ENCODE peak calls at places on chromosome 21, in four cellular contexts. A, G, K and R are unnamed samples.
A peak's percentile ranks its signal among the peaks of the same experiment; 100 is the strongest.

GRCh38 chr21:29221259-29221744 is 77.4 kb upstream of the BACH1 start:
- DNase-seq in A (no peak), G (no peak), K (no peak), R (no peak)

GRCh38 chr21:33419538-33420123 is 16.4 kb downstream of the IFNGR2 start:
- DNase-seq in A (peak; percentile 63), G (no peak), K (no peak), R (no peak)

GRCh38 chr21:26941436-26941835 is 25.5 kb downstream of the ADAMTS5 start:
- DNase-seq in A (peak; percentile 77), G (no peak), K (no peak), R (no peak)

GRCh38 chr21:33418686-33419085 is 15.5 kb downstream of the IFNGR2 start:
- DNase-seq in A (no peak), G (no peak), K (peak; percentile 73), R (peak; percentile 55)

GRCh38 chr21:44892536-44893277 is 19.2 kb upstream of the PTTG1IP start:
- DNase-seq in A (peak; percentile 71), G (no peak), K (peak; percentile 69), R (peak; percentile 74)

GRCh38 chr21:37983336-37984095 is 67.3 kb upstream of the KCNJ6 start:
- DNase-seq in A (no peak), G (peak; percentile 30), K (no peak), R (no peak)

GRCh38 chr21:34333150-34333739 is 30.6 kb upstream of the KCNE2 start:
- DNase-seq in A (no peak), G (no peak), K (no peak), R (no peak)

GRCh38 chr21:39444406-39445145 is 1.0 kb downstream of the LCA5L start:
- DNase-seq in A (peak; percentile 75), G (peak; percentile 11), K (no peak), R (no peak)

GRCh38 chr21:40186036-40186435 is 318.8 kb downstream of the PCP4 start:
- DNase-seq in A (no peak), G (no peak), K (no peak), R (no peak)

GRCh38 chr21:29657228-29657989 is 282.4 kb downstream of the GRIK1 start:
- DNase-seq in A (no peak), G (no peak), K (no peak), R (no peak)

GRCh38 chr21:34807146-34807880 is 138.5 kb downstream of the CLIC6 start:
- DNase-seq in A (peak; percentile 97), G (no peak), K (no peak), R (no peak)

GRCh38 chr21:28699591-28700259 is 293.0 kb downstream of the LTN1 start:
- DNase-seq in A (no peak), G (no peak), K (no peak), R (no peak)

GRCh38 chr21:44800971-44801467 is 601 bp downstream of the UBE2G2 start:
- DNase-seq in A (peak; percentile 61), G (no peak), K (no peak), R (no peak)

GRCh38 chr21:26591543-26591942 is 18.5 kb upstream of the CYYR1 start:
- DNase-seq in A (no peak), G (no peak), K (no peak), R (no peak)

GRCh38 chr21:33355355-33355754 is 30.6 kb downstream of the IFNAR1 start:
- DNase-seq in A (no peak), G (no peak), K (no peak), R (no peak)

GRCh38 chr21:30408782-30409494 is 13.1 kb downstream of the KRTAP13-1 start:
- DNase-seq in A (peak; percentile 49), G (peak; percentile 32), K (no peak), R (peak; percentile 17)

GRCh38 chr21:34126269-34126668 is 52.9 kb downstream of the MRPS6 start:
- DNase-seq in A (peak; percentile 65), G (peak; percentile 89), K (no peak), R (no peak)

GRCh38 chr21:44891631-44892031 is 18.1 kb upstream of the PTTG1IP start:
- DNase-seq in A (no peak), G (no peak), K (peak; percentile 13), R (no peak)

GRCh38 chr21:25964009-25964408 is 206.6 kb downstream of the APP start:
- DNase-seq in A (no peak), G (no peak), K (no peak), R (no peak)

GRCh38 chr21:34707876-34708325 is 39.1 kb downstream of the CLIC6 start:
- DNase-seq in A (no peak), G (no peak), K (no peak), R (no peak)

GRCh38 chr21:32021319-32022027 is 148.7 kb downstream of the HUNK start:
- DNase-seq in A (peak; percentile 2), G (no peak), K (peak; percentile 78), R (peak; percentile 75)

GRCh38 chr21:40425981-40426380 is 421.0 kb downstream of the DSCAM start:
- DNase-seq in A (no peak), G (no peak), K (no peak), R (no peak)

GRCh38 chr21:31293986-31294385 is 50.1 kb downstream of the TIAM1 start:
- DNase-seq in A (peak; percentile 92), G (no peak), K (no peak), R (no peak)

GRCh38 chr21:30710499-30710898 is 8.1 kb downstream of the KRTAP21-3 start:
- DNase-seq in A (no peak), G (peak; percentile 73), K (no peak), R (no peak)

GRCh38 chr21:23160914-23161313 is 2162.7 kb downstream of the NCAM2 start:
- DNase-seq in A (no peak), G (no peak), K (no peak), R (no peak)

GRCh38 chr21:34934350-34934749 is 114.8 kb downstream of the RUNX1 start:
- DNase-seq in A (no peak), G (no peak), K (no peak), R (no peak)

GRCh38 chr21:38756746-38757145 is 49.0 kb upstream of the ETS2 start:
- DNase-seq in A (peak; percentile 90), G (peak; percentile 77), K (no peak), R (no peak)

GRCh38 chr21:31374430-31374829 is 30.4 kb upstream of the TIAM1 start:
- DNase-seq in A (no peak), G (no peak), K (no peak), R (no peak)

GRCh38 chr21:45180289-45180599 is 105.9 kb downstream of the ADARB1 start:
- DNase-seq in A (no peak), G (no peak), K (no peak), R (no peak)

GRCh38 chr21:42614391-42614790 is 39.0 kb upstream of the PDE9A start:
- DNase-seq in A (no peak), G (no peak), K (no peak), R (no peak)
- H3K4me3 ChIP-seq in A (no peak overlapping the region), G (peak overlapping the region; percentile 18), K (no peak overlapping the region), R (no peak overlapping the region)

DNA sequence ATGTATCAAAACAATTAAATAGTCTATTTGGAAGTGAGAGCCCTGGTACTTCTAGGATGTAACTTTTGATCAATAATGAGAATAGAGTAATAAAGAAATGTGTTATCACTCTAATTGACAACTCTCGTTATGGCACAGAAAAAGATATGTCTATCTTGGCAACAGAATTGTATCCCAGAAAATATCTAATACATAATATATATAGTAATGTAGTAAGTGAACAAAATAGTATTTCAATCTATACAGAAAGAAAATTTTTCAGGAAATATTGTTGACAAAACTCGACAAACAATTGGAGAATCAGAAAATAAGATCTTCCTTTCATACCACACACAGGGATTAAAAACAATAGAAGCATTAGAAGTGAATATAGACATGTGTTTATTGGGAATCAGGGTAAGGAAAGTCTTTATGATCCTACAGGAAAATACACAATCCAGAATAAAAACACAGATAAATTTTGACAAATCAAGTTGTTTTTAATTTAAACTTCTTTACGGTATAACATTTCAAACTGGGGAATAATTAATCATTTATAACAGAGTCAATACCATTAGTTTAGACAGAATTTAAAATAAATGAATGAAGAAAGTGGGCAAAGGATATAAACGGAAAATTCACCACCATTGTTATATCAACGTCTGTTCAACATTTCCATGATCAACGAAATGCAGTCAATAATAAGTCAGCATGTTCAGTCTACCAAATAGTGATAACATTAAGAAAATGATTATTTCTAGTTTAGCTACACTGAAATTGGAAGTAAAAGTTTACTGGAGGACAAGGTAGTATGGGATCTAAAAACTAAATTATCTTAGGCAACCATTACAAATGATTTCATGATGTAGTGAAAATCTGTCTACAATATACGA is 1526.5 kb upstream of the TPTE start:
- DNase-seq in A (no peak), G (no peak), K (no peak), R (no peak)
- H3K27me3 ChIP-seq in A (no peaks in the 10 kb centered on the region), G (no peaks in the 10 kb centered on the region), K (peaks cover 65% of the 10 kb centered on the region), R (peaks cover 57% of the 10 kb centered on the region)

DNA sequence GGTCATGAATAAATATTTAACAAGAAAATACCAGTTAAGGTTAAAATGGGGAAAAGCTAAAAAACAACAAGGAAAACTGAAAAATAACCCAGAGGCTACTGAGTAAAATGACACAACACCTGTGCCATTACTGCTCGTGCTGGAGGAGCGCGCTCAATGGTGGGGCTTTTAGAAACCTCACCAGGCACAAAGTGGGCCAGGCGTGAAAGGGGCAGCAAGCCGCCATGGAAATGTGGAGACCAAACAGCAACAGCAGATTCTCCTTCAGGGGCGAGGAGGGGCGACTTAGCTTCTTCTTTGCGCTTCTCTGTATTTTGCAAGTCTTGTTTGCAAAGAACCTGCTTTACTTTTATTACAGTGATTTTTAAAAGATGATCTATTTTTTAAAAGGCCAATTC is 18.9 kb upstream of the SPATC1L start:
- DNase-seq in A (no peak), G (no peak), K (peak; percentile 4), R (no peak)
- H3K27ac ChIP-seq in A (no peak overlapping the region), G (no peak overlapping the region), K (peak overlapping the region; percentile 76), R (peak overlapping the region; percentile 15)

GRCh38 chr21:43361493-43362296 is 65.2 kb downstream of the SIK1 start:
- DNase-seq in A (peak; percentile 75), G (peak; percentile 66), K (peak; percentile 72), R (peak; percentile 79)
- H3K4me3 ChIP-seq in A (peak overlapping the region; percentile 51), G (peak overlapping the region; percentile 29), K (peak overlapping the region; percentile 56), R (peak overlapping the region; percentile 42)

GRCh38 chr21:14466715-14467114 is 79.4 kb downstream of the SAMSN1 start:
- DNase-seq in A (no peak), G (no peak), K (no peak), R (no peak)
- H3K27me3 ChIP-seq in A (no peaks in the 10 kb centered on the region), G (no peaks in the 10 kb centered on the region), K (no peaks in the 10 kb centered on the region), R (no peaks in the 10 kb centered on the region)

GRCh38 chr21:43766734-43767497 is 9.2 kb downstream of the CSTB start:
- DNase-seq in A (no peak), G (no peak), K (no peak), R (no peak)

GRCh38 chr21:43769325-43769958 is 6.7 kb downstream of the CSTB start:
- DNase-seq in A (no peak), G (no peak), K (no peak), R (no peak)

GRCh38 chr21:43768868-43769167 is 7.3 kb downstream of the CSTB start:
- DNase-seq in A (no peak), G (no peak), K (no peak), R (no peak)

GRCh38 chr21:43767980-43768867 is 7.9 kb downstream of the CSTB start:
- DNase-seq in A (peak; percentile 92), G (peak; percentile 66), K (no peak), R (no peak)

DNA sequence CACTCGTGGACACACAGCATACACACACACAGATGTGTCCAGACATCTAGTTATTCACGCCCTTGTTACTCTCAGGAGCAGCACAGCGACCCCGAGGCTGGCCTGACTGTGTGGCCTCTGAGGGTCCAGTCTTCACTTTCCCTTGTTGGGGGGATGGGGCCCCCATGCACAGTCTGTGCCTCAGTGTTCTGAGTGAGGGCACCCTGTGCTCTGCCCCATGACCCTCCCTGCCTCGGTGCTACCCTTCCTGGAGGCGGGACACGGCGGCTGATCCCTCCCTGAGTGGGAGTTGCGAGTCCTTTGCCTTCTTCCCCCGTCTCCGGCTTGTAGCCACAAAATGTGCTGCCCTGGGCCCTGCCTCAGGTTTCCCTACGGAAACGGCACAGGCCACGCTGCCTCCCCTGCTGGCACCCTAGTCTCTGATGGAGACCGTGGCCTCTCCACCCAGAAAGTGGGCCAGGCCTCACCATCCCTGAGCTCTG is 8.6 kb downstream of the CSTB start:
- DNase-seq in A (no peak), G (no peak), K (no peak), R (no peak)
- H3K27ac ChIP-seq in A (peak overlapping the region; percentile 60), G (peak overlapping the region; percentile 84), K (no peak overlapping the region), R (peak overlapping the region; percentile 67)